ENCODE peak calls at places on chromosomes 4 and X, in seven cellular contexts. One of them, this sample, is unnamed.

GRCh38 chr4:108080752-108081151 is 88.0 kb downstream of the LEF1 start:
- DNase-seq in right lobe of liver: no peak
- DNase-seq in left ventricle myocardium inferior: no peak
- DNase-seq in neural progenitor cell: no peak
- DNase-seq in epithelial cell of proximal tubule: no peak
- DNase-seq in OCI-LY7: no peak
- DNase-seq in ascending aorta: no peak
- DNase-seq in this sample: no peak

GRCh38 chr4:185708348-185708747 is 103.6 kb downstream of the SORBS2 start:
- DNase-seq in right lobe of liver: no peak
- DNase-seq in left ventricle myocardium inferior: no peak
- DNase-seq in neural progenitor cell: no peak
- DNase-seq in epithelial cell of proximal tubule: no peak
- DNase-seq in OCI-LY7: no peak
- DNase-seq in ascending aorta: no peak
- DNase-seq in this sample: peak; percentile 48

GRCh38 chr4:10061650-10062415 is 40.5 kb upstream of the SLC2A9 start:
- DNase-seq in right lobe of liver: no peak
- DNase-seq in left ventricle myocardium inferior: no peak
- DNase-seq in neural progenitor cell: no peak
- DNase-seq in epithelial cell of proximal tubule: no peak
- DNase-seq in OCI-LY7: no peak
- DNase-seq in ascending aorta: no peak
- DNase-seq in this sample: no peak

GRCh38 chrX:17842769-17843525 is 18.2 kb downstream of the RAI2 start:
- DNase-seq in right lobe of liver: no peak
- DNase-seq in left ventricle myocardium inferior: no peak
- DNase-seq in neural progenitor cell: no peak
- DNase-seq in epithelial cell of proximal tubule: no peak
- DNase-seq in OCI-LY7: no peak
- DNase-seq in ascending aorta: no peak
- DNase-seq in this sample: no peak

GRCh38 chr4:147360301-147360700 is 120.6 kb upstream of the EDNRA start:
- DNase-seq in right lobe of liver: no peak
- DNase-seq in left ventricle myocardium inferior: no peak
- DNase-seq in neural progenitor cell: no peak
- DNase-seq in epithelial cell of proximal tubule: no peak
- DNase-seq in OCI-LY7: no peak
- DNase-seq in ascending aorta: no peak
- DNase-seq in this sample: peak; percentile 85

GRCh38 chr4:41155194-41155830 is 59.0 kb downstream of the APBB2 start:
- DNase-seq in right lobe of liver: no peak
- DNase-seq in left ventricle myocardium inferior: no peak
- DNase-seq in neural progenitor cell: no peak
- DNase-seq in epithelial cell of proximal tubule: no peak
- DNase-seq in OCI-LY7: no peak
- DNase-seq in ascending aorta: no peak
- DNase-seq in this sample: no peak

GRCh38 chr4:128844931-128845330 is 35.4 kb downstream of the JADE1 start:
- DNase-seq in right lobe of liver: peak; percentile 68
- DNase-seq in left ventricle myocardium inferior: peak; percentile 64
- DNase-seq in neural progenitor cell: no peak
- DNase-seq in epithelial cell of proximal tubule: no peak
- DNase-seq in OCI-LY7: no peak
- DNase-seq in ascending aorta: no peak
- DNase-seq in this sample: no peak

GRCh38 chr4:118967393-118967792 is 78.7 kb downstream of the SYNPO2 start:
- DNase-seq in right lobe of liver: no peak
- DNase-seq in left ventricle myocardium inferior: no peak
- DNase-seq in neural progenitor cell: no peak
- DNase-seq in epithelial cell of proximal tubule: no peak
- DNase-seq in OCI-LY7: no peak
- DNase-seq in ascending aorta: no peak
- DNase-seq in this sample: peak; percentile 54

GRCh38 chr4:102503301-102503746 is 2.2 kb downstream of the NFKB1 start:
- DNase-seq in right lobe of liver: no peak
- DNase-seq in left ventricle myocardium inferior: no peak
- DNase-seq in neural progenitor cell: no peak
- DNase-seq in epithelial cell of proximal tubule: no peak
- DNase-seq in OCI-LY7: peak; percentile 54
- DNase-seq in ascending aorta: no peak
- DNase-seq in this sample: no peak

GRCh38 chr4:87444741-87445140 is 22.4 kb downstream of the NUDT9 start:
- DNase-seq in right lobe of liver: no peak
- DNase-seq in left ventricle myocardium inferior: no peak
- DNase-seq in neural progenitor cell: no peak
- DNase-seq in epithelial cell of proximal tubule: no peak
- DNase-seq in OCI-LY7: no peak
- DNase-seq in ascending aorta: no peak
- DNase-seq in this sample: no peak

GRCh38 chr4:53781614-53782467 is 190.6 kb upstream of the LNX1 start:
- DNase-seq in right lobe of liver: no peak
- DNase-seq in left ventricle myocardium inferior: no peak
- DNase-seq in neural progenitor cell: no peak
- DNase-seq in epithelial cell of proximal tubule: no peak
- DNase-seq in OCI-LY7: no peak
- DNase-seq in ascending aorta: no peak
- DNase-seq in this sample: no peak

GRCh38 chrX:137567474-137568232 is 1.7 kb downstream of the ZIC3 start:
- DNase-seq in right lobe of liver: no peak
- DNase-seq in left ventricle myocardium inferior: no peak
- DNase-seq in neural progenitor cell: peak; percentile 49
- DNase-seq in epithelial cell of proximal tubule: no peak
- DNase-seq in OCI-LY7: no peak
- DNase-seq in ascending aorta: no peak
- DNase-seq in this sample: no peak

GRCh38 chrX:48508400-48509244 is at the start of gene PORCN:
- DNase-seq in right lobe of liver: peak; percentile 86
- DNase-seq in left ventricle myocardium inferior: peak; percentile 86
- DNase-seq in neural progenitor cell: peak; percentile 84
- DNase-seq in epithelial cell of proximal tubule: no peak
- DNase-seq in OCI-LY7: peak; percentile 81
- DNase-seq in ascending aorta: peak; percentile 86
- DNase-seq in this sample: no peak

GRCh38 chr4:73577371-73577770 is 42.9 kb downstream of the RASSF6 start:
- DNase-seq in right lobe of liver: no peak
- DNase-seq in left ventricle myocardium inferior: no peak
- DNase-seq in neural progenitor cell: no peak
- DNase-seq in epithelial cell of proximal tubule: no peak
- DNase-seq in OCI-LY7: no peak
- DNase-seq in ascending aorta: no peak
- DNase-seq in this sample: no peak

GRCh38 chr4:145619639-145619996 is 433 bp downstream of the MMAA start:
- DNase-seq in right lobe of liver: peak; percentile 86
- DNase-seq in left ventricle myocardium inferior: no peak
- DNase-seq in neural progenitor cell: no peak
- DNase-seq in epithelial cell of proximal tubule: peak; percentile 81
- DNase-seq in OCI-LY7: no peak
- DNase-seq in ascending aorta: peak; percentile 66
- DNase-seq in this sample: peak; percentile 28

GRCh38 chrX:103792916-103793540 is 16.4 kb downstream of the PLP1 start:
- DNase-seq in right lobe of liver: no peak
- DNase-seq in left ventricle myocardium inferior: no peak
- DNase-seq in neural progenitor cell: no peak
- DNase-seq in epithelial cell of proximal tubule: no peak
- DNase-seq in OCI-LY7: no peak
- DNase-seq in ascending aorta: no peak
- DNase-seq in this sample: peak; percentile 28

GRCh38 chr4:33411182-33411581 is 2691.0 kb downstream of the PCDH7 start:
- DNase-seq in right lobe of liver: no peak
- DNase-seq in left ventricle myocardium inferior: no peak
- DNase-seq in neural progenitor cell: no peak
- DNase-seq in epithelial cell of proximal tubule: no peak
- DNase-seq in OCI-LY7: no peak
- DNase-seq in ascending aorta: no peak
- DNase-seq in this sample: peak; percentile 72

GRCh38 chr4:173399016-173399415 is at the start of gene SCRG1:
- DNase-seq in right lobe of liver: no peak
- DNase-seq in left ventricle myocardium inferior: peak; percentile 36
- DNase-seq in neural progenitor cell: peak; percentile 66
- DNase-seq in epithelial cell of proximal tubule: no peak
- DNase-seq in OCI-LY7: no peak
- DNase-seq in ascending aorta: no peak
- DNase-seq in this sample: no peak

GRCh38 chr4:77156912-77157858 is at the start of gene CCNG2:
- DNase-seq in right lobe of liver: peak; percentile 85
- DNase-seq in left ventricle myocardium inferior: peak; percentile 85
- DNase-seq in neural progenitor cell: peak; percentile 99
- DNase-seq in epithelial cell of proximal tubule: no peak
- DNase-seq in OCI-LY7: peak; percentile 99
- DNase-seq in ascending aorta: peak; percentile 94
- DNase-seq in this sample: peak; percentile 90

GRCh38 chr4:177441061-177441802 is 1.0 kb downstream of the AGA start:
- DNase-seq in right lobe of liver: no peak
- DNase-seq in left ventricle myocardium inferior: no peak
- DNase-seq in neural progenitor cell: peak; percentile 11
- DNase-seq in epithelial cell of proximal tubule: no peak
- DNase-seq in OCI-LY7: peak; percentile 79
- DNase-seq in ascending aorta: no peak
- DNase-seq in this sample: peak; percentile 1

GRCh38 chrX:15849555-15849954 is 5.1 kb downstream of the AP1S2 start:
- DNase-seq in right lobe of liver: no peak
- DNase-seq in left ventricle myocardium inferior: no peak
- DNase-seq in neural progenitor cell: peak; percentile 69
- DNase-seq in epithelial cell of proximal tubule: no peak
- DNase-seq in OCI-LY7: no peak
- DNase-seq in ascending aorta: no peak
- DNase-seq in this sample: no peak
- TF ChIP-seq CTCF in right lobe of liver: no peak
- TF ChIP-seq CTCF in left ventricle myocardium inferior: peak; percentile 17
- TF ChIP-seq CTCF in neural progenitor cell: peak; percentile 60
- TF ChIP-seq CTCF in epithelial cell of proximal tubule: peak; percentile 48
- TF ChIP-seq CTCF in OCI-LY7: peak; percentile 47
- TF ChIP-seq CTCF in ascending aorta: no peak
- TF ChIP-seq CTCF in this sample: peak; percentile 50

GRCh38 chr4:183449193-183449888 is 4.9 kb downstream of the CDKN2AIP start:
- DNase-seq in right lobe of liver: no peak
- DNase-seq in left ventricle myocardium inferior: no peak
- DNase-seq in neural progenitor cell: no peak
- DNase-seq in epithelial cell of proximal tubule: no peak
- DNase-seq in OCI-LY7: no peak
- DNase-seq in ascending aorta: no peak
- DNase-seq in this sample: no peak
- H3K4me3 ChIP-seq in right lobe of liver: no peak overlapping the region
- H3K4me3 ChIP-seq in left ventricle myocardium inferior: no peak overlapping the region
- H3K4me3 ChIP-seq in neural progenitor cell: no peak overlapping the region
- H3K4me3 ChIP-seq in epithelial cell of proximal tubule: no peak overlapping the region
- H3K4me3 ChIP-seq in OCI-LY7: no peak overlapping the region
- H3K4me3 ChIP-seq in ascending aorta: no peak overlapping the region
- H3K4me3 ChIP-seq in this sample: no peak overlapping the region

GRCh38 chr4:48588230-48588943 is 98.3 kb downstream of the ZAR1 start:
- DNase-seq in right lobe of liver: no peak
- DNase-seq in left ventricle myocardium inferior: no peak
- DNase-seq in neural progenitor cell: no peak
- DNase-seq in epithelial cell of proximal tubule: no peak
- DNase-seq in OCI-LY7: no peak
- DNase-seq in ascending aorta: no peak
- DNase-seq in this sample: no peak
- TF ChIP-seq CTCF in right lobe of liver: no peak
- TF ChIP-seq CTCF in left ventricle myocardium inferior: no peak
- TF ChIP-seq CTCF in neural progenitor cell: no peak
- TF ChIP-seq CTCF in epithelial cell of proximal tubule: no peak
- TF ChIP-seq CTCF in OCI-LY7: no peak
- TF ChIP-seq CTCF in ascending aorta: no peak
- TF ChIP-seq CTCF in this sample: no peak

GRCh38 chr4:89277412-89277811 is 30.2 kb downstream of the GPRIN3 start:
- DNase-seq in right lobe of liver: no peak
- DNase-seq in left ventricle myocardium inferior: no peak
- DNase-seq in neural progenitor cell: no peak
- DNase-seq in epithelial cell of proximal tubule: no peak
- DNase-seq in OCI-LY7: no peak
- DNase-seq in ascending aorta: no peak
- DNase-seq in this sample: no peak

GRCh38 chr4:89275587-89275986 is 32.0 kb downstream of the GPRIN3 start:
- DNase-seq in right lobe of liver: no peak
- DNase-seq in left ventricle myocardium inferior: no peak
- DNase-seq in neural progenitor cell: no peak
- DNase-seq in epithelial cell of proximal tubule: peak; percentile 95
- DNase-seq in OCI-LY7: no peak
- DNase-seq in ascending aorta: no peak
- DNase-seq in this sample: no peak

GRCh38 chr4:89279385-89279784 is 28.2 kb downstream of the GPRIN3 start:
- DNase-seq in right lobe of liver: no peak
- DNase-seq in left ventricle myocardium inferior: no peak
- DNase-seq in neural progenitor cell: no peak
- DNase-seq in epithelial cell of proximal tubule: no peak
- DNase-seq in OCI-LY7: no peak
- DNase-seq in ascending aorta: no peak
- DNase-seq in this sample: no peak

GRCh38 chr4:89273741-89274141 is 33.9 kb downstream of the GPRIN3 start:
- DNase-seq in right lobe of liver: no peak
- DNase-seq in left ventricle myocardium inferior: no peak
- DNase-seq in neural progenitor cell: no peak
- DNase-seq in epithelial cell of proximal tubule: no peak
- DNase-seq in OCI-LY7: no peak
- DNase-seq in ascending aorta: no peak
- DNase-seq in this sample: no peak

DNA sequence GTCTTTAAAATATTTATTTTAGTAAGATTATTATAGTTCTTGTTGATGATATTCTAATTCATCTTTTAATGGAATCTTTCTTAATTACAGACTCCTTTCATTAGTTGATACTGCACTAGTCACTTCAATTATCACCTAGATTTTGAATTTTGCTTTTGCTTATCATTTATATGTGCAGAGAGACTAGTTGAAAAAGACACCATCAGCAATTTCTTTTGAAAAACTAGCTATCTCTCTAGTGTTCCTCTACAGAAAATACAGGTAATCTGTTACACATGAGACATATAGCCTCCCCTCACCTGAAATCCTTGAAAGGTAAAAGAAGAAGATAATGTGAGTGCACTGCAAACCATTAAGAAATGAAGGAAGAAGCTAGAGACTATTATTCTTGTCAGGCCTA is 31.3 kb downstream of the GPRIN3 start:
- DNase-seq in right lobe of liver: no peak
- DNase-seq in left ventricle myocardium inferior: no peak
- DNase-seq in neural progenitor cell: no peak
- DNase-seq in epithelial cell of proximal tubule: no peak
- DNase-seq in OCI-LY7: no peak
- DNase-seq in ascending aorta: no peak
- DNase-seq in this sample: no peak
- H3K4me3 ChIP-seq in right lobe of liver: no peak overlapping the region
- H3K4me3 ChIP-seq in left ventricle myocardium inferior: no peak overlapping the region
- H3K4me3 ChIP-seq in neural progenitor cell: no peak overlapping the region
- H3K4me3 ChIP-seq in epithelial cell of proximal tubule: no peak overlapping the region
- H3K4me3 ChIP-seq in OCI-LY7: no peak overlapping the region
- H3K4me3 ChIP-seq in ascending aorta: no peak overlapping the region
- H3K4me3 ChIP-seq in this sample: no peak overlapping the region

This sample was measured in astrocyte of the cerebellum.